ENCODE peak calls at places on chromosomes 3 and 15, in four cellular contexts. V is A549, W is tibial nerve, B is HepG2. E is an unnamed sample.

GRCh38 chr3:148439254-148439822 is 258.4 kb upstream of the AGTR1 start:
- DNase-seq in V (no peak), W (no peak), B (no peak), E (no peak)

GRCh38 chr15:99029358-99029871 is 21.8 kb upstream of the PGPEP1L start:
- DNase-seq in V (no peak), W (no peak), B (no peak), E (no peak)

GRCh38 chr15:40930430-40931299 is 1.5 kb downstream of the DLL4 start:
- DNase-seq in V (peak; percentile 50), W (no peak), B (peak; percentile 47), E (no peak)

GRCh38 chr3:24294150-24294549 is 200.5 kb downstream of the THRB start:
- DNase-seq in V (no peak), W (no peak), B (no peak), E (no peak)

GRCh38 chr15:75578206-75578947 is 738 bp downstream of the PTPN9 start:
- DNase-seq in V (peak; percentile 36), W (no peak), B (no peak), E (no peak)

GRCh38 chr3:4984511-4984864 is 5.3 kb downstream of the BHLHE40 start:
- DNase-seq in V (peak; percentile 58), W (no peak), B (no peak), E (no peak)

GRCh38 chr3:32443471-32443870 is 51.8 kb downstream of the CMTM7 start:
- DNase-seq in V (no peak), W (no peak), B (no peak), E (no peak)

GRCh38 chr15:36831125-36831914 is 251.9 kb downstream of the CDIN1 start:
- DNase-seq in V (no peak), W (no peak), B (no peak), E (no peak)

GRCh38 chr3:81086348-81086747 is 675.1 kb downstream of the GBE1 start:
- DNase-seq in V (no peak), W (no peak), B (no peak), E (no peak)

GRCh38 chr3:79767194-79767952 is 425 bp downstream of the ROBO1 start:
- DNase-seq in V (no peak), W (no peak), B (no peak), E (no peak)

GRCh38 chr3:71463622-71464021 is 119.9 kb downstream of the FOXP1 start:
- DNase-seq in V (no peak), W (no peak), B (no peak), E (no peak)

GRCh38 chr3:13108861-13109260 is 35.6 kb upstream of the IQSEC1 start:
- DNase-seq in V (no peak), W (no peak), B (no peak), E (no peak)

GRCh38 chr3:67361323-67361722 is 293.1 kb downstream of the SUCLG2 start:
- DNase-seq in V (no peak), W (no peak), B (no peak), E (no peak)

GRCh38 chr3:127787071-127787490 is 35.2 kb downstream of the MGLL start:
- DNase-seq in V (no peak), W (peak; percentile 11), B (no peak), E (no peak)

GRCh38 chr3:195768831-195769303 is 42.9 kb downstream of the MUC4 start:
- DNase-seq in V (no peak), W (no peak), B (no peak), E (no peak)

GRCh38 chr3:171526869-171527268 is 66.7 kb upstream of the TNIK start:
- DNase-seq in V (no peak), W (no peak), B (peak; percentile 28), E (no peak)

GRCh38 chr3:183178833-183179549 is 16.5 kb upstream of the LAMP3 start:
- DNase-seq in V (peak; percentile 25), W (no peak), B (no peak), E (no peak)

GRCh38 chr3:8776406-8776805 is 7.0 kb upstream of the OXTR start:
- DNase-seq in V (peak; percentile 11), W (no peak), B (peak; percentile 43), E (peak; percentile 62)

DNA sequence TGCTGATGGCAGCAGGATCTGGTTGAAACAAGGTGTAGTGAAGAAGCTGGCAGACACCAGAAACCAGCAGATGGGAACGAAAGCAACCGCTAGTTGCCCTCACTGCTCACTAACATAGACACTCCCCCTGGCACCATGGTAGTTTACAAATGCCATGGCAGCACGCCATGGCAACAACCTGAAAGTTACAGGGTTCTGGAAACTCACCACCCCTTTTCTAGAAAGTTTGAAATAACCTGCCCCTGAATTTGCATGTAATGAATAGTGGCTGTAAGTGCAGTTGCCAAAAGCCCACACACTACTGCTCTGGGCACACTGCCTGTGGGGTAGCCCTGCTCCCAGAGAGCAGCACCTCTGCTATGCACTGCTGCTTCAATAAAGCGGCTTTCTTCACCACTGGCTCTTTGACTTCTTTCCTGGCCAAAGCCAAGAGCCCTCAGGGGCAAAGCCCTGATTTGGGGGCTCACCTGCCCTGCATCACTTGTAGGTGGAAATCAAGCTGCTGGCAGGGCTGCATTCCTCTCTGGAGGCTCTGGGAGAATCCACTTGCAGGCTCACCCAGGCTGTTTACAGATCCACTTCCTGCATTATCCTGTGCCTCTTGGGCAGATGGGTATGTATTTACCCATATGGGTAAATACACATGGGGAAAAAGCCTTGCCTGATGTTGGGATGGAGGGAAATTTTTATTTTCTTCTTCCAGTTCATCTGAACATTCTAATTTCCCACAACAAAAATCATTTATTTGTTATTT is 2.0 kb upstream of the GP9 start:
- DNase-seq in V (no peak), W (no peak), B (no peak), E (no peak)
- TF ChIP-seq POLR2A in V (no peak), W (no peak), B (no peak), E (no peak)

GRCh38 chr3:52315977-52316764 is at the start of gene DNAH1:
- DNase-seq in V (no peak), W (no peak), B (no peak), E (no peak)
- TF ChIP-seq EP300 in V (no peak), W (no peak), B (no peak), E (no peak)

DNA sequence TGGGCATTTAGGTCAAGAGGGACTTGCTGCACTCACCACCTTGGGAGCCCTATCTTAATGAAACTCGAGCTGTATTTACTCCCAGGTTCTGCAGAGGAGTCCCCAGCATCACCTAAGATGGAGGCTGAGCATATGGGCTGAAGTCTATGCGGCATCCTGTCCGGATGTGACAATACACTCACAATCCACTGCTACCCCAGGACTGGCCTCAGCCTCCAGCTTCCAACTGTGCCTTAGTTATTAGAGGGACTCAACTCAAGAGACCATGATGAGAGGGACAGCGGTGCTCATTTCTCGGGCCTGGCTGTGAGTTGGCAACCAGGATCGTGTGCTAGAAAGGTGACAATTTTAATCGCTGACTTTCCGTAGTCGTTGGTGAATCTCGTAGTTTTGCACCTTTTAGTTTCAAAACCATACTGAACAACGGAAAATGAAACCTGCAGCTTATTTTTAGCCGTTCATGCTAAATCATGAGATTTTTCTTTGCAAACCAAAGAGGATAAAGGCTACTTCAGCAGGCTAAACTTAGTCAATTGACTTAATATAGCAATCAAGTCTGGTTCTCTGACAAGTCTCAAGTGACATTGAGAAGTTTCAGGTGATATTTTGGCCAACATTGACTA is 11.1 kb downstream of the ZBTB38 start:
- DNase-seq in V (no peak), W (no peak), B (no peak), E (no peak)
- TF ChIP-seq CTCF in V (no peak), W (no peak), B (no peak), E (no peak)

DNA sequence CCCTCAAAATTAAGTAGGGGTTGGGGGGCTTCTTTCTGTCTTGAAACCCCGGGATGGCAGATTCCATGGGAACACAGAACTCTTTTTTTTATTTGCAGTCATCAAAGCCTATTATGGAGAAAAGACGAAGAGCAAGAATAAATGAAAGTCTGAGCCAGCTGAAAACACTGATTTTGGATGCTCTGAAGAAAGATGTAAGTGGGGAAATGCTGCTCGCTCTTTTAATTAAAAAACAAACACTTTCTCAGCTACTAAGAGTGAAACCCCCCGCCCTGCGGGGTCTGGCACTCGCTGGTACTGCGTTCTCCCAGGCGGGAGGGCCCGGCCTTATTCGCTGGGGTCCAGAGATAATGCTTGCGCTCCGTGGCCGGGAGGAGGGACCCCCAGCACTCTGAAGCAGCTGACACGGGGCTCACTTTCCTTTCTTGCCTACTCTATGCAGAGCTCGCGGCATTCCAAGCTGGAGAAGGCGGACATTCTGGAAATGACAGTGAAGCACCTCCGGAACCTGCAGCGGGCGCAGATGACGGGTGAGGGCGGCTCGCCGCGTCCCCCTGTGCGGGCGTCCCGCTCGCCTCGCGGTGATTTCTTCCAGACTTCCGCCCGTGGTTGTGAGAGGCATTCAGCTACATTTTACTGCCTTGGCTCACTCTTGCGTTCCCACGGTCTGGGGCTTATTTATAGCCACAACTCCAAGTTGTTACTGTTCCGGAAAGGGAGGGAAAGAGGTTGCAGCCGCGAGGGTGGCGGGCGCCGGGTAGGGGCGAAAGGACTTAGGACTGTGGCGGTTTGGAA is 768 bp downstream of the HES1 start:
- DNase-seq in V (peak; percentile 32), W (peak; percentile 17), B (peak; percentile 14), E (no peak)
- TF ChIP-seq POLR2A in V (no peak), W (no peak), B (no peak), E (no peak)

GRCh38 chr3:39135170-39135805 is 18.1 kb downstream of the CSRNP1 start:
- DNase-seq in V (no peak), W (no peak), B (no peak), E (no peak)
- TF ChIP-seq EP300 in V (no peak), W (peak; percentile 44), B (no peak), E (peak; percentile 36)

GRCh38 chr15:49901867-49902775 is 216.9 kb downstream of the ATP8B4 start:
- DNase-seq in V (peak; percentile 49), W (no peak), B (no peak), E (no peak)
- TF ChIP-seq CTCF in V (peak; percentile 72), W (peak; percentile 23), B (no peak), E (no peak)

GRCh38 chr15:57129064-57129463 is 210.6 kb downstream of the TCF12 start:
- DNase-seq in V (no peak), W (no peak), B (no peak), E (no peak)

GRCh38 chr15:57130956-57131355 is 212.5 kb downstream of the TCF12 start:
- DNase-seq in V (no peak), W (no peak), B (no peak), E (no peak)

GRCh38 chr15:57135800-57136199 is 217.4 kb downstream of the TCF12 start:
- DNase-seq in V (no peak), W (no peak), B (no peak), E (no peak)

GRCh38 chr15:57134877-57135276 is 216.4 kb downstream of the TCF12 start:
- DNase-seq in V (no peak), W (no peak), B (no peak), E (no peak)

GRCh38 chr15:57133127-57133968 is 214.9 kb downstream of the TCF12 start:
- DNase-seq in V (no peak), W (no peak), B (no peak), E (no peak)
- TF ChIP-seq POLR2A in V (no peak), W (no peak), B (no peak), E (no peak)

DNA sequence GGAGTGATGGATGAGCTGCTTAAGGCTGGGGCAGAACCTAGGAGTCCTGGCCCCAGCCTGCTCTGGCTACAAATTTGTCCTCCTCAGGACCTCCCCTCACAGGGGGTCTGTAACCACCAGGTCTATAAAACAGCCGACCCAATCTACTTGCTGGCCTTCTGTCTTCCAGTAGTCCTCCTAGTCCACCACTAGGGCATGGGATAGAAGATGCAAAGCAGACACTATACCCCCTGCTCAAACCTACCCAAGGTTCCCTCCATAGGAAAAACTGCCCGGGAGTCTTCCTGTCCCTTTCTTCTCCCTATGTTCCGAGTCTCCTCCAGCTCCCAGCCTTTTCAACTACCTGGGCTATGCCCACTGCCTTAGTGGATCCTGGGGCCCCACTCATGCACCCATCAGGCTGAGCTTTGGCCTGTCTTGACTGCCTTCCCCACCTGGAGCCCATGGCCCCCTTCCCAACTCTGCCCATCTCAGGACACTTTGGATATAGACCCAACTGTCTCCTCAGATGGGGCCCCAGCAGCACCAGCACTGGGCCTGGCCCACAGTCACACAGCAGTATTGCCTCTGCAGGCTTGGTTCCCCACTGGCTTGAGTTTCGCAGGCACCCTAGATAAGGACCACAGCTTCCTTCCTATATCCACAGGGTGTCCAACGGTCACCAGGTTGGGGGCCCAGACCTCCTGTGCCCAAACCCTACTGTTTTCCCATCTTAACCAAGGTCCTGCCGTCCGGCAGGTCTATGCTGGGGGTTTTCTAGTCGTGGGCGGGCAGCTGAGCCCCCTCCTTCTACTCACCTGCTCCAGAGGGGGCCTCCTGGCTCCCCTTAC is 1.1 kb downstream of the HYAL3 start:
- DNase-seq in V (no peak), W (no peak), B (no peak), E (no peak)
- TF ChIP-seq EP300 in V (no peak), W (no peak), B (no peak), E (no peak)